ENCODE peak calls at places on chromosomes 1 and 21, in seven cellular contexts. L, Y, R, S, Q, O and G are unnamed samples.

GRCh38 chr21:45571641-45572040 is 29.4 kb upstream of the SLC19A1 start:
- DNase-seq in S (no peak), R (no peak), Q (no peak), L (no peak), Y (no peak), O (no peak), G (peak)

GRCh38 chr1:94286864-94287437 is 49.6 kb upstream of the ARHGAP29 start:
- DNase-seq in O (no peak), L (no peak), Y (no peak), R (no peak), S (no peak), Q (no peak), G (no peak)

GRCh38 chr1:218473527-218473926 is 128.4 kb downstream of the TGFB2 start:
- DNase-seq in L (no peak), Y (no peak), R (no peak), Q (no peak), S (no peak), O (peak), G (no peak)

GRCh38 chr1:102234753-102235359 is 238.1 kb upstream of the OLFM3 start:
- DNase-seq in Y (no peak), L (no peak), S (no peak), Q (no peak), R (no peak), O (no peak), G (no peak)

GRCh38 chr1:193741228-193741627 is 554.8 kb upstream of the B3GALT2 start:
- DNase-seq in R (no peak), S (no peak), L (no peak), Y (no peak), O (no peak), Q (no peak), G (no peak)

GRCh38 chr1:183952101-183952500 is 85.4 kb downstream of the COLGALT2 start:
- DNase-seq in L (no peak), O (peak), Y (no peak), Q (no peak), S (no peak), R (no peak), G (no peak)

GRCh38 chr1:40130892-40131291 is 30.3 kb upstream of the RLF start:
- DNase-seq in S (no peak), Y (no peak), R (no peak), Q (peak), O (no peak), L (no peak), G (no peak)

GRCh38 chr1:3161130-3161840 is 92.3 kb downstream of the PRDM16 start:
- DNase-seq in L (no peak), O (no peak), R (no peak), S (no peak), Q (no peak), Y (no peak), G (no peak)

GRCh38 chr1:219220945-219221344 is 47.3 kb downstream of the LYPLAL1 start:
- DNase-seq in R (no peak), Y (no peak), S (no peak), O (peak), L (no peak), Q (no peak), G (no peak)

GRCh38 chr1:20498116-20498515 is 9.8 kb downstream of the MUL1 start:
- DNase-seq in S (no peak), R (no peak), Y (no peak), Q (no peak), O (no peak), L (no peak), G (no peak)

GRCh38 chr21:45356653-45357435 is 48.1 kb upstream of the COL18A1 start:
- DNase-seq in Y (no peak), R (peak), L (no peak), O (no peak), Q (no peak), S (no peak), G (no peak)

GRCh38 chr1:40592107-40592773 is 60.8 kb downstream of the ZNF684 start:
- DNase-seq in Q (peak), Y (peak), S (no peak), R (no peak), L (no peak), O (peak), G (no peak)

GRCh38 chr1:67514299-67514698 is 84.1 kb upstream of the SERBP1 start:
- DNase-seq in L (no peak), Y (no peak), Q (no peak), R (no peak), O (no peak), S (no peak), G (no peak)

GRCh38 chr1:235919797-235920475 is 53.2 kb upstream of the LYST start:
- DNase-seq in Y (no peak), S (no peak), L (peak), R (no peak), Q (peak), O (peak), G (no peak)

GRCh38 chr21:20292280-20292679 is 705.9 kb upstream of the NCAM2 start:
- DNase-seq in R (no peak), S (no peak), Q (no peak), O (no peak), Y (no peak), L (no peak), G (no peak)

GRCh38 chr1:66497910-66498309 is 36.0 kb upstream of the SGIP1 start:
- DNase-seq in O (no peak), Y (no peak), S (no peak), R (no peak), L (no peak), Q (no peak), G (no peak)

DNA sequence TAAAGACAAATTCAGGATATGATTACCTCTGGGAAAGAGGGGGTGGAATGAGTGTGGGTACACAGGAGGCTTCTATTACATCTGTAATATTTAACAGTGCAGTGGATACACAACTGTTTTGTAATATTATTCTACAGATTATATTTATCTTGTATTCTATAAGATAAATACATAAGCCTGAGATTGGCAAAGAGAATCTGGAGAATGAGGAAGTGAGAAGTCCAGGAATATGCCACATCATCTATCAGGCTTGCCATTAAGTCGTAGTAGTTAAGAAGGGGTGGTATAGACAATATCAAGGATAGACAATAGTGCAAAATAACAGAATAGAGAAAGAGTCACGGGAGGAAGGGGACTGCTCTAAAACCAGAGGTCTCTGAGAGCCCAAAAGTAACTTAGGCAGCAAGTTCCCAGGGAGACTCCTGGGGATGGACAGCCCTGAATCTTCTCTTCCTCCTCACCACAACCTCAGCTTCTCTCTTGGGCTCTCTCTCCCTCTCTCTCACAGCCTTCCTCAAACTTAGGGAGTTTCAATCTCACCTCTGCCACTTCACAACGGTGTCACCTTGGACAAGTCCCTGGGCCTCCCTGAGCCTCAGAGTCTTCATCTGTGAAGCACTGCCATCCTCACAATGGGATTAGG is 14.0 kb upstream of the PTAFR start:
- DNase-seq in Y (no peak), R (no peak), S (no peak), L (no peak), O (peak), Q (no peak), G (no peak)
- H3K4me3 ChIP-seq in Y (no peak), R (no peak), S (no peak), L (no peak), O (no peak), Q (no peak), G (no peak)

DNA sequence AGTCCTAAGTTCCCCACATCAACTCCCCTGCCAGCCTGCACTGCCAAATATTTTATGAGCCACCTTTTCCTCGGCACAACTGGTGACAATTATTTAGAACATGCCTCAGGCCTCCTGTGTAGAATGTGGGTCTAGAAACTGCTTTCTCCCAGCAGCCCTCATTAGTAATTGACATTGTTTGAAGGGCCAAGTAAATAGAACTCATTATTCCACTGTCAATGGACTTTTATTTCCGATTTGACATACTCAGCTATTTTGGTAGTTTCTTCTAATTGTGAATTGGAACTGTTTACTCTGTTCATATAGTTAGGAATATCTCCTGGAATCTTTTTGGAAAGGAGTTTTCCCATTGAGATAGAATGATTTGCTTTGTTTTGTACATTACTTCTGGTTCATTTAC is 168.8 kb upstream of the L1TD1 start:
- DNase-seq in L (no peak), Y (no peak), R (no peak), Q (no peak), S (no peak), O (no peak), G (no peak)
- H3K4me3 ChIP-seq in L (no peak), Y (no peak), R (no peak), Q (no peak), S (no peak), O (no peak), G (no peak)

GRCh38 chr1:99964806-99965205 is 5.0 kb upstream of the SLC35A3 start:
- DNase-seq in Y (no peak), L (no peak), S (no peak), O (no peak), Q (no peak), R (no peak), G (no peak)
- H3K4me3 ChIP-seq in Y (no peak), L (no peak), S (no peak), O (no peak), Q (no peak), R (no peak), G (no peak)

GRCh38 chr1:225745231-225745630 is 32.4 kb upstream of the SRP9 start:
- DNase-seq in S (no peak), O (no peak), Y (no peak), L (no peak), Q (no peak), R (no peak), G (no peak)

GRCh38 chr1:225748479-225748878 is 29.1 kb upstream of the SRP9 start:
- DNase-seq in Y (no peak), R (no peak), S (no peak), L (no peak), Q (no peak), O (no peak), G (no peak)

GRCh38 chr1:225747566-225747965 is 30.1 kb upstream of the SRP9 start:
- DNase-seq in R (no peak), S (no peak), O (no peak), Q (no peak), Y (no peak), L (no peak), G (no peak)

GRCh38 chr1:225744745-225745144 is 32.9 kb upstream of the SRP9 start:
- DNase-seq in Q (no peak), L (no peak), R (no peak), O (no peak), Y (no peak), S (no peak), G (no peak)

DNA sequence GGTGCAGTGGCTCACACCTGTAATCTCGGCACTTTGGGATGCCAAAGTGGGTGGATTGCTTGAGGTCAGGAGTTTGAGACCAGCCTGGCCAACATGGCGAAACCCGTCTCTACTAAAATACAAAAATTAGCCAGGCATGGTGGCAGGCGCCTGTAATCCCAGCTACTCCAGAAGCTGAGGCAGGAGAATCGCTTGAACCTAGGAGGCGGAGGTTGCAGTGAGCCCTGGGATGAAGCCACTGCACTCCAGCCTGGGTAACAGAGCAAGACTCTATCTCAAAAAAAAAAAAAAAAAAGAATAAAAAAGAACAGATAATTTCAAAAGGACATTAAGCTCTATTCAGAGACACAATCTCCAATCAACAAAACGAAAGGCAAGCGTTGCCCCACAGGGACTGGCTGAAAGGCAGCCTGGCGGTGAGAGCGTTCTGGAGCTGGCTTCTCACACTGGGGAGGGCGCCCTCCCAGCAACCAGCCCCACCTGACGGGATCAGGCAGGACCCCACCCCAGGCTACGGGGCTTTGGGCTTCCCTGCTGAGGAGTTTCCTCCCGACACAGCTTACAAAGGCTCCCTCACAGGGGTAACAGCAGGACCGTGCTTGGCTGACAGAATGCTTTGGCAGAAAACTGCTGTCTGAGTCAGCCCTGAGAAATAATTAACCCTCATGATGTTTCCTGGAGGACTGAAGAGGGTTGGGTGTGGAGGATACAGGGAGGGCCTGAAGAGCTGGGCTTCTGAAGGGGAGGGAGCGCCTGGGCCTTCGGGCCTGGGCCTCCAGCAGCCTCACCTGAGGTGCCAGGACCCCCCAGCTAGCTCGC is 31.1 kb upstream of the SRP9 start:
- DNase-seq in Y (peak), Q (peak), O (peak), S (peak), L (peak), R (peak), G (peak)
- H3K4me3 ChIP-seq in Y (no peak), Q (peak), O (peak), S (peak), L (peak), R (peak), G (peak)